ENCODE peak calls at places on chromosomes 12 and 14, in nine cellular contexts. R is GM19239, A is M059J, N is GM23248, U is heart left ventricle, X is RWPE1, J is pancreas, T is lower lobe of right lung, B is NCI-H1417. Y is an unnamed sample.

GRCh38 chr12:41724216-41724615 is 420.5 kb downstream of the GXYLT1 start:
- DNase-seq in R (no peak), A (no peak), N (no peak), U (no peak), X (peak; percentile 4), J (no peak), T (no peak), B (no peak), Y (no peak)

GRCh38 chr12:21456291-21456780 is 18.9 kb downstream of the PYROXD1 start:
- DNase-seq in R (no peak), A (peak; percentile 12), N (peak; percentile 48), U (no peak), X (no peak), J (no peak), T (no peak), B (no peak), Y (no peak)

GRCh38 chr12:34405286-34406227 is 383.3 kb downstream of the ALG10 start:
- DNase-seq in R (no peak), A (no peak), N (no peak), U (peak; percentile 3), X (no peak), J (peak; percentile 8), T (peak; percentile 22), B (no peak), Y (no peak)

GRCh38 chr12:64104376-64104775 is 117.7 kb downstream of the KICS2 start:
- DNase-seq in R (no peak), A (peak; percentile 84), N (peak; percentile 73), U (no peak), X (peak; percentile 81), J (no peak), T (no peak), B (no peak), Y (no peak)

GRCh38 chr12:34389378-34390170 is 367.3 kb downstream of the ALG10 start:
- DNase-seq in R (no peak), A (no peak), N (no peak), U (no peak), X (no peak), J (no peak), T (peak; percentile 9), B (no peak), Y (no peak)

GRCh38 chr14:70096866-70097265 is 91.9 kb downstream of the SLC8A3 start:
- DNase-seq in R (no peak), A (no peak), N (peak; percentile 45), U (no peak), X (peak; percentile 16), J (no peak), T (no peak), B (peak; percentile 38), Y (no peak)

GRCh38 chr14:85764809-85765208 is 234.9 kb downstream of the FLRT2 start:
- DNase-seq in R (no peak), A (no peak), N (no peak), U (no peak), X (no peak), J (peak; percentile 13), T (no peak), B (no peak), Y (no peak)

GRCh38 chr14:34088918-34089317 is 138.0 kb upstream of the EGLN3 start:
- DNase-seq in R (no peak), A (no peak), N (no peak), U (no peak), X (no peak), J (no peak), T (no peak), B (no peak), Y (no peak)

GRCh38 chr12:224330-224729 is 10.4 kb upstream of the SLC6A12 start:
- DNase-seq in R (no peak), A (no peak), N (no peak), U (no peak), X (no peak), J (no peak), T (no peak), B (no peak), Y (no peak)

GRCh38 chr12:110670161-110670701 is 18.7 kb downstream of the HVCN1 start:
- DNase-seq in R (no peak), A (no peak), N (no peak), U (no peak), X (no peak), J (no peak), T (no peak), B (no peak), Y (no peak)

GRCh38 chr14:102491786-102492522 is 17.6 kb downstream of the ANKRD9 start:
- DNase-seq in R (no peak), A (no peak), N (no peak), U (no peak), X (no peak), J (no peak), T (peak; percentile 18), B (no peak), Y (no peak)

GRCh38 chr12:48865141-48865440 is 579 bp downstream of the RND1 start:
- DNase-seq in R (no peak), A (no peak), N (no peak), U (no peak), X (no peak), J (no peak), T (no peak), B (no peak), Y (no peak)

GRCh38 chr14:103532216-103533136 is 3.5 kb downstream of the TRMT61A start:
- DNase-seq in R (no peak), A (no peak), N (no peak), U (no peak), X (no peak), J (no peak), T (no peak), B (no peak), Y (no peak)

GRCh38 chr12:22821985-22822384 is 197.0 kb downstream of the ETNK1 start:
- DNase-seq in R (no peak), A (peak; percentile 50), N (no peak), U (no peak), X (no peak), J (no peak), T (no peak), B (no peak), Y (no peak)

GRCh38 chr12:53483225-53483978 is 15.9 kb downstream of the MAP3K12 start:
- DNase-seq in R (no peak), A (no peak), N (no peak), U (no peak), X (no peak), J (no peak), T (no peak), B (no peak), Y (no peak)

GRCh38 chr12:20423557-20423956 is 55.2 kb downstream of the PDE3A start:
- DNase-seq in R (no peak), A (no peak), N (no peak), U (no peak), X (no peak), J (no peak), T (no peak), B (no peak), Y (no peak)

GRCh38 chr12:128797119-128798118 is 26.3 kb downstream of the SLC15A4 start:
- DNase-seq in R (no peak), A (no peak), N (no peak), U (no peak), X (peak; percentile 15), J (no peak), T (peak; percentile 10), B (no peak), Y (peak; percentile 63)

GRCh38 chr12:2339022-2339431 is 286.2 kb downstream of the CACNA1C start:
- DNase-seq in R (no peak), A (peak; percentile 79), N (peak; percentile 91), U (no peak), X (no peak), J (no peak), T (no peak), B (no peak), Y (no peak)

GRCh38 chr14:22922294-22922693 is 3.3 kb upstream of the RBM23 start:
- DNase-seq in R (no peak), A (no peak), N (no peak), U (no peak), X (no peak), J (no peak), T (no peak), B (no peak), Y (no peak)

GRCh38 chr12:49092816-49093406 is 1.7 kb downstream of the DHH start:
- DNase-seq in R (no peak), A (no peak), N (no peak), U (no peak), X (no peak), J (no peak), T (no peak), B (no peak), Y (no peak)

GRCh38 chr12:2692156-2692555 is 102.6 kb upstream of the FKBP4 start:
- DNase-seq in R (no peak), A (no peak), N (no peak), U (no peak), X (no peak), J (no peak), T (no peak), B (no peak), Y (no peak)